ENCODE peak calls at places on chromosome 9, in four cellular contexts. One of them, this sample, is unnamed.
A peak's percentile ranks its signal among the peaks of the same experiment; 100 is the strongest.

GRCh38 chr9:7144265-7145046 is 386.7 kb downstream of the KDM4C start:
- DNase-seq in epithelial cell of esophagus: no peak
- DNase-seq in AG04450: no peak
- DNase-seq in endodermal cell: peak; percentile 62
- DNase-seq in this sample: no peak

GRCh38 chr9:110092792-110093191 is 115.2 kb downstream of the C9orf152 start:
- DNase-seq in epithelial cell of esophagus: no peak
- DNase-seq in AG04450: no peak
- DNase-seq in endodermal cell: no peak
- DNase-seq in this sample: no peak

GRCh38 chr9:35518212-35518917 is 28.5 kb downstream of the RUSC2 start:
- DNase-seq in epithelial cell of esophagus: peak; percentile 96
- DNase-seq in AG04450: peak; percentile 88
- DNase-seq in endodermal cell: peak; percentile 88
- DNase-seq in this sample: no peak

GRCh38 chr9:16768816-16769215 is 101.7 kb downstream of the BNC2 start:
- DNase-seq in epithelial cell of esophagus: no peak
- DNase-seq in AG04450: no peak
- DNase-seq in endodermal cell: peak; percentile 53
- DNase-seq in this sample: no peak

GRCh38 chr9:70258692-70259511 is at the start of gene SMC5:
- DNase-seq in epithelial cell of esophagus: peak; percentile 92
- DNase-seq in AG04450: peak; percentile 82
- DNase-seq in endodermal cell: peak; percentile 95
- DNase-seq in this sample: peak; percentile 81

GRCh38 chr9:91948423-91949292 is 1.4 kb downstream of the ROR2 start:
- DNase-seq in epithelial cell of esophagus: peak; percentile 52
- DNase-seq in AG04450: no peak
- DNase-seq in endodermal cell: peak; percentile 92
- DNase-seq in this sample: no peak

GRCh38 chr9:121725008-121725795 is 73.8 kb downstream of the DAB2IP start:
- DNase-seq in epithelial cell of esophagus: peak; percentile 97
- DNase-seq in AG04450: peak; percentile 98
- DNase-seq in endodermal cell: no peak
- DNase-seq in this sample: no peak

GRCh38 chr9:110255064-110255416 is 1.3 kb downstream of the TXN start:
- DNase-seq in epithelial cell of esophagus: no peak
- DNase-seq in AG04450: no peak
- DNase-seq in endodermal cell: peak; percentile 62
- DNase-seq in this sample: no peak

GRCh38 chr9:2662496-2662895 is 40.9 kb downstream of the VLDLR start:
- DNase-seq in epithelial cell of esophagus: peak; percentile 16
- DNase-seq in AG04450: no peak
- DNase-seq in endodermal cell: peak; percentile 84
- DNase-seq in this sample: no peak

GRCh38 chr9:101117091-101117490 is 88.6 kb downstream of the PLPPR1 start:
- DNase-seq in epithelial cell of esophagus: peak; percentile 13
- DNase-seq in AG04450: no peak
- DNase-seq in endodermal cell: no peak
- DNase-seq in this sample: no peak

DNA sequence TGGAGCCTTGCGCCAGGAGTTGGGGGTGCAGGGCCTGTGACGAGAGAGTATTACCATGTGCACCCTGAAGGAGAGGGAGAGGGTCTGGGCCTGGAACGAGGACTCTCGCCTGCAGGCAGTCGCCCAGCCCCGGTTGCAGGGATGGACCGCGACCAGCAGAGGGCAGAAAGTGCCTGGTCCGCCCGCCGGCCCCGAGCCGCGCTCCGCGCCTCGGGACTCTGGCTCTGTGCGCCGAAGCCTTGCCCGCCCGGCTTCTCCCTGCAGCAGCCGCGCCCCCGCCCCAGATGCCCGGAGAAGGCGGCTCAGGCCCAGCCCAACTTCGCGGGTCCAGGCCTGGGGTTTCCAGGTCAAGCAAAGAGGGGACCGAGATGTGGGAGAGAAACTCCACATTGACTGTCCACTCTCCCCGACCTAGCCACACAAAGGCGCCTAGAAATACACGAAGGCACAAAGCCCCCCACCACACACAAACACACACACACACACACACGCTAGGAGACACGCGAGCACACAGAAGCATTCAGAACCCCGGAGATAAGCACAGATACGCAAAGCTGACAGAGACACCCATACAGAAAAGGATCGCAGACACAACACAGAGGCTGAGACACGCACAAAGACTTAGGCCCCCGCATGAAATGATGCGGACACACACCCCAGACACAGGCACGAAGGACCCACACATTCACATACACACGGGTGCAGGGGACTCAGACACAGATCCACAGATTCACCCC is 2.0 kb upstream of the LMX1B start:
- DNase-seq in epithelial cell of esophagus: peak; percentile 69
- DNase-seq in AG04450: no peak
- DNase-seq in endodermal cell: peak; percentile 98
- DNase-seq in this sample: peak; percentile 35
- H3K4me3 ChIP-seq in epithelial cell of esophagus: no peak overlapping the region
- H3K4me3 ChIP-seq in AG04450: no peak overlapping the region
- H3K4me3 ChIP-seq in endodermal cell: peak overlapping the region; percentile 89
- H3K4me3 ChIP-seq in this sample: no peak overlapping the region

GRCh38 chr9:34458967-34459355 is 356 bp downstream of the DNAI1 start:
- DNase-seq in epithelial cell of esophagus: no peak
- DNase-seq in AG04450: no peak
- DNase-seq in endodermal cell: no peak
- DNase-seq in this sample: no peak

GRCh38 chr9:34459356-34459755 is 751 bp downstream of the DNAI1 start:
- DNase-seq in epithelial cell of esophagus: no peak
- DNase-seq in AG04450: no peak
- DNase-seq in endodermal cell: no peak
- DNase-seq in this sample: no peak

GRCh38 chr9:34456746-34457145 is 1.6 kb downstream of the FAM219A start:
- DNase-seq in epithelial cell of esophagus: no peak
- DNase-seq in AG04450: no peak
- DNase-seq in endodermal cell: peak; percentile 79
- DNase-seq in this sample: no peak

GRCh38 chr9:34457266-34458012 is 931 bp downstream of the FAM219A start:
- DNase-seq in epithelial cell of esophagus: peak; percentile 74
- DNase-seq in AG04450: no peak
- DNase-seq in endodermal cell: peak; percentile 86
- DNase-seq in this sample: no peak

GRCh38 chr9:34458013-34458966 is at the start of the genes DNAI1 and FAM219A:
- DNase-seq in epithelial cell of esophagus: peak; percentile 99
- DNase-seq in AG04450: peak; percentile 95
- DNase-seq in endodermal cell: peak; percentile 100
- DNase-seq in this sample: peak; percentile 96
- H3K4me3 ChIP-seq in epithelial cell of esophagus: peak within 1 kb of the TSS; percentile 74
- H3K4me3 ChIP-seq in AG04450: peak within 1 kb of the TSS; percentile 85
- H3K4me3 ChIP-seq in endodermal cell: peak within 1 kb of the TSS; percentile 92
- H3K4me3 ChIP-seq in this sample: peak within 1 kb of the TSS; percentile 72

DNA sequence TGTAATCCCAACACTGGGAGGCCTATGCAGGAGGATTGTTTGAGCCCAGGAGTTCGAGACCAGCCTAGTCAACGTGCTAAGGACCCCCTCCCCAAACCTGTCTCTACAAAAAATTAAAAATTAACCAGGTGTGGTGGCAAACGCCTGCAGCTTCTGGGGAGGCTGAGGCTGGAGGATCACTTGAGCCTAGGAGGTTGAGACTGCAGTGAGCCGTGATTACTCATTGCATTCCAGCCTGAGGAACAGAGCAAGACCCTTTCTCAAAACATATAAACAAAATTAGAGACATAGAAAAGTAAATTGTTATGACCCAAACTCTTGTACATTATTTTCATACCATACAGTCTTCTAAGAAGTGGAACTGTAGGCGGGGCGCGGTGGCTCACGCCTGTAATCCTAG is 1.1 kb downstream of the GPR107 start:
- DNase-seq in epithelial cell of esophagus: no peak
- DNase-seq in AG04450: no peak
- DNase-seq in endodermal cell: no peak
- DNase-seq in this sample: no peak
- H3K4me3 ChIP-seq in epithelial cell of esophagus: peak overlapping the region; percentile 80
- H3K4me3 ChIP-seq in AG04450: peak overlapping the region; percentile 83
- H3K4me3 ChIP-seq in endodermal cell: peak overlapping the region; percentile 88
- H3K4me3 ChIP-seq in this sample: peak overlapping the region; percentile 91

GRCh38 chr9:105497704-105498103 is 49.9 kb downstream of the FSD1L start:
- DNase-seq in epithelial cell of esophagus: no peak
- DNase-seq in AG04450: no peak
- DNase-seq in endodermal cell: no peak
- DNase-seq in this sample: no peak

GRCh38 chr9:105501414-105501813 is 53.6 kb downstream of the FSD1L start:
- DNase-seq in epithelial cell of esophagus: no peak
- DNase-seq in AG04450: no peak
- DNase-seq in endodermal cell: no peak
- DNase-seq in this sample: no peak

GRCh38 chr9:105500108-105500766 is 52.4 kb downstream of the FSD1L start:
- DNase-seq in epithelial cell of esophagus: peak; percentile 2
- DNase-seq in AG04450: no peak
- DNase-seq in endodermal cell: no peak
- DNase-seq in this sample: no peak

GRCh38 chr9:105503873-105504272 is 54.1 kb upstream of the FKTN start:
- DNase-seq in epithelial cell of esophagus: peak; percentile 47
- DNase-seq in AG04450: no peak
- DNase-seq in endodermal cell: no peak
- DNase-seq in this sample: peak; percentile 21

GRCh38 chr9:105502276-105502675 is 54.4 kb downstream of the FSD1L start:
- DNase-seq in epithelial cell of esophagus: no peak
- DNase-seq in AG04450: peak; percentile 3
- DNase-seq in endodermal cell: no peak
- DNase-seq in this sample: no peak
- H3K4me3 ChIP-seq in epithelial cell of esophagus: no peak overlapping the region
- H3K4me3 ChIP-seq in AG04450: no peak overlapping the region
- H3K4me3 ChIP-seq in endodermal cell: no peak overlapping the region
- H3K4me3 ChIP-seq in this sample: no peak overlapping the region

GRCh38 chr9:122822958-122823357 is 5.4 kb downstream of the PDCL start:
- DNase-seq in epithelial cell of esophagus: no peak
- DNase-seq in AG04450: no peak
- DNase-seq in endodermal cell: no peak
- DNase-seq in this sample: no peak

GRCh38 chr9:122832194-122832593 is 3.8 kb upstream of the PDCL start:
- DNase-seq in epithelial cell of esophagus: no peak
- DNase-seq in AG04450: no peak
- DNase-seq in endodermal cell: no peak
- DNase-seq in this sample: no peak

GRCh38 chr9:122822056-122822455 is 6.3 kb downstream of the PDCL start:
- DNase-seq in epithelial cell of esophagus: no peak
- DNase-seq in AG04450: no peak
- DNase-seq in endodermal cell: no peak
- DNase-seq in this sample: no peak

DNA sequence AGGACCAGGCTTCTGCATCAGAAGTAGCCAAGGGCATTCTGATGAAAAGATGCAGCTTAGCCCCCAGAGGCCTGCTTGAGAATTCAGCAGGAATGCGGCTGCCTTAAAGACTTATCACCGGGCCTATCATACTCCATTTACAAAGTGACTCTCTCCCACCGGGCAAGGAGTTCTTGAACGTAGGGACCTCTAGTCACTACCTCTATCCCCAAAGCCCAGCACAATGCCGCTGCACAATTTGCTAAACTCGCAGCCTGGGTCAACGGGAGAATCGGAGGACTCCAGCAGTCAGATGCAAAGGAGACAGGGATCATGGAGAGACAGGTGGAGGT is 663 bp downstream of the PDCL start:
- DNase-seq in epithelial cell of esophagus: no peak
- DNase-seq in AG04450: no peak
- DNase-seq in endodermal cell: peak; percentile 83
- DNase-seq in this sample: no peak
- H3K4me3 ChIP-seq in epithelial cell of esophagus: peak overlapping the region; percentile 99
- H3K4me3 ChIP-seq in AG04450: peak overlapping the region; percentile 99
- H3K4me3 ChIP-seq in endodermal cell: peak overlapping the region; percentile 95
- H3K4me3 ChIP-seq in this sample: peak overlapping the region; percentile 97

GRCh38 chr9:136089697-136090045 is 5.4 kb downstream of the NACC2 start:
- DNase-seq in epithelial cell of esophagus: no peak
- DNase-seq in AG04450: no peak
- DNase-seq in endodermal cell: no peak
- DNase-seq in this sample: peak; percentile 32

GRCh38 chr9:136088481-136088938 is 6.6 kb downstream of the NACC2 start:
- DNase-seq in epithelial cell of esophagus: no peak
- DNase-seq in AG04450: no peak
- DNase-seq in endodermal cell: no peak
- DNase-seq in this sample: no peak

GRCh38 chr9:136087741-136088480 is 7.2 kb downstream of the NACC2 start:
- DNase-seq in epithelial cell of esophagus: no peak
- DNase-seq in AG04450: no peak
- DNase-seq in endodermal cell: no peak
- DNase-seq in this sample: no peak

GRCh38 chr9:136090060-136090735 is 4.9 kb downstream of the NACC2 start:
- DNase-seq in epithelial cell of esophagus: no peak
- DNase-seq in AG04450: no peak
- DNase-seq in endodermal cell: no peak
- DNase-seq in this sample: no peak

GRCh38 chr9:136088939-136089696 is 6.0 kb downstream of the NACC2 start:
- DNase-seq in epithelial cell of esophagus: no peak
- DNase-seq in AG04450: no peak
- DNase-seq in endodermal cell: no peak
- DNase-seq in this sample: peak; percentile 39
- H3K4me3 ChIP-seq in epithelial cell of esophagus: no peak overlapping the region
- H3K4me3 ChIP-seq in AG04450: no peak overlapping the region
- H3K4me3 ChIP-seq in endodermal cell: no peak overlapping the region
- H3K4me3 ChIP-seq in this sample: peak overlapping the region; percentile 15

DNA sequence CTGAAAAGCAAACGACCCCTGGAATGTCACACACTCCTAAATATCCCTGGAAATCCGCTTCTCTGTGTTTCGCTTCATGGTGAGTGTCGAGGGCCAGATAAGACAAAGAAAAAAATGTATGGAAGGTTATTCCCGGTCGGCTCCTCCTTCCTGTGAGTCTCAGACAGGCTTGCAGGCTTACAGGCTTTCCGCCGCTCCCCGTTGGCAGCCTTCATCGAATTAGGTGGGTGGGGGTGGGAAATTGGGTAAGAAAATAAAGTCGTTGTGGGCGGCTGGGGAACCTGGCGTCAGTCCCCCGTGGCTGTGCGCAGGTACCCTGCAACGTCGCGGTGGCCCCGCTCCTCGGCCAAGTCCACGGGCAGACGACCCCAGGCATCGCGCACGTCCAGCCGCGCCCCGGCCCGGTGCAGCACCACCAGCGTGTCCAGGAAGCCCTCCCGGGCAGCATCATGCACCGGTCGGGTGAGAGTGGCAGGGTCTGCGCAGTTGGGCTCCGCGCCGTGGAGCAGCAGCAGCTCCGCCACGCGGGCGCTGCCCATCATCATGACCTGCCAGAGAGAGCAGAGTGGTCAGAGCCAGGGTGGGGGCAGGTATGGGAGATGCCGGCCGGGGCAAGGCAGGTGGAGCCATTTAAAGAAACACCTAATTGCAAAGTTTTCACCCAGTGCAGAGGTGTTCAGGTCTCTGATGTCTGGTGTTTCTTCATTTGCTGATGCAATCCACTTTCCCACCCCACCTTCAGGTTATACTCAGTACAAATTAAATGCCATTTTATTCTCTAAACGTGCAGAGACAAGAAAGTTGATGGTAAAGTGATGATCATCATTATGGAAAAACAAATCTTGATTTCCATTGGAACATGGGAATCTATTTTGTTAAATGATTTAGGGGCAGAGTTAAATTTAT is 3.2 kb downstream of the CDKN2B start:
- DNase-seq in epithelial cell of esophagus: peak; percentile 69
- DNase-seq in AG04450: no peak
- DNase-seq in endodermal cell: peak; percentile 72
- DNase-seq in this sample: no peak
- H3K4me3 ChIP-seq in epithelial cell of esophagus: peak overlapping the region; percentile 92
- H3K4me3 ChIP-seq in AG04450: peak overlapping the region; percentile 52
- H3K4me3 ChIP-seq in endodermal cell: peak overlapping the region; percentile 78
- H3K4me3 ChIP-seq in this sample: no peak overlapping the region